ENCODE peak calls at places on chromosomes 13 and 19, in six cellular contexts. K is GM18507; D is NCI-H1417; R is CD8-positive, alpha-beta T cell; N is D721Med; B is stimulated activated CD8-positive, alpha-beta memory T cell treated with anti-CD3 and anti-CD28 coated beads, Interleukin-2, amount 100 ng/mL, for 48 hours. X is an unnamed sample.

GRCh38 chr19:30584121-30584520 is 211.9 kb downstream of the ZNF536 start:
- DNase-seq in K (no peak), D (no peak), R (no peak), N (peak), B (no peak), X (no peak)

GRCh38 chr13:107367258-107367657 is 799.3 kb upstream of the ARGLU1 start:
- DNase-seq in K (no peak), D (no peak), R (no peak), N (no peak), B (no peak), X (no peak)

GRCh38 chr19:32674153-32674958 is 624 bp downstream of the ANKRD27 start:
- DNase-seq in K (peak), D (no peak), R (peak), N (no peak), B (no peak), X (no peak)

GRCh38 chr19:1856345-1856697 is 7.1 kb downstream of the KLF16 start:
- DNase-seq in K (no peak), D (no peak), R (no peak), N (no peak), B (no peak), X (no peak)

GRCh38 chr13:45799451-45799850 is 52.1 kb downstream of the SIAH3 start:
- DNase-seq in K (no peak), D (peak), R (no peak), N (no peak), B (no peak), X (no peak)

GRCh38 chr19:48258350-48258749 is 2.6 kb upstream of the CARD8 start:
- DNase-seq in K (no peak), D (no peak), R (peak), N (no peak), B (no peak), X (no peak)

GRCh38 chr13:96821381-96821780 is 172.9 kb downstream of the OXGR1 start:
- DNase-seq in K (no peak), D (no peak), R (no peak), N (no peak), B (no peak), X (no peak)

GRCh38 chr19:49336482-49337266 is 1.5 kb downstream of the CD37 start:
- DNase-seq in K (no peak), D (no peak), R (no peak), N (no peak), B (no peak), X (no peak)

X was measured in T1000.